ENCODE peak calls at places on chromosomes 2 and 18, in seven cellular contexts. Y is hepatocyte, F is astrocyte of the spinal cord, R is pancreas, H is K562, B is NB4, E is A549. D is an unnamed sample.

GRCh38 chr2:241793385-241793784 is 15.6 kb upstream of the NEU4 start:
- DNase-seq in F (no peak), R (no peak), E (no peak), B (no peak), H (no peak), Y (no peak), D (no peak)

GRCh38 chr2:127508621-127509034 is 17.7 kb downstream of the IWS1 start:
- DNase-seq in F (peak; percentile 98), H (peak; percentile 52), E (peak; percentile 91), B (peak; percentile 91), R (peak; percentile 38), Y (peak; percentile 75), D (peak; percentile 97)

GRCh38 chr2:45716915-45717314 is 65.4 kb downstream of the PRKCE start:
- DNase-seq in R (no peak), Y (no peak), F (no peak), E (no peak), H (no peak), B (no peak), D (no peak)

GRCh38 chr2:131801210-131801744 is 273.6 kb downstream of the CCDC74A start:
- DNase-seq in B (peak; percentile 7), E (no peak), R (peak; percentile 20), F (no peak), H (no peak), Y (peak; percentile 6), D (no peak)

GRCh38 chr18:79883461-79884295 is 67.8 kb downstream of the SLC66A2 start:
- DNase-seq in R (no peak), E (no peak), B (no peak), F (no peak), H (no peak), Y (no peak), D (no peak)

GRCh38 chr2:73859721-73860586 is 31.2 kb downstream of the STAMBP start:
- DNase-seq in F (peak; percentile 79), E (peak; percentile 79), H (no peak), B (peak; percentile 31), Y (peak; percentile 51), R (no peak), D (peak; percentile 72)

GRCh38 chr18:63119647-63120046 is 199.9 kb downstream of the BCL2 start:
- DNase-seq in Y (no peak), F (peak; percentile 15), H (peak; percentile 10), B (peak; percentile 67), R (no peak), E (peak; percentile 12), D (peak; percentile 36)

GRCh38 chr2:223949241-223949640 is 4.1 kb upstream of the WDFY1 start:
- DNase-seq in Y (no peak), R (no peak), E (no peak), F (no peak), B (peak; percentile 37), H (no peak), D (no peak)

GRCh38 chr2:36441816-36442215 is 86.2 kb downstream of the CRIM1 start:
- DNase-seq in R (no peak), H (no peak), F (peak; percentile 48), B (no peak), E (no peak), Y (no peak), D (peak; percentile 91)

GRCh38 chr18:55577812-55578539 is 10.0 kb downstream of the TCF4 start:
- DNase-seq in Y (no peak), H (peak; percentile 18), E (no peak), R (no peak), B (peak; percentile 4), F (no peak), D (no peak)

GRCh38 chr2:73235315-73236028 is 1.4 kb downstream of the CCT7 start:
- DNase-seq in F (no peak), B (peak; percentile 40), R (no peak), H (no peak), Y (no peak), E (no peak), D (no peak)

GRCh38 chr18:70454705-70455322 is 166.0 kb downstream of the SOCS6 start:
- DNase-seq in B (peak; percentile 80), Y (peak; percentile 82), F (peak; percentile 78), E (peak; percentile 38), R (no peak), H (peak; percentile 28), D (peak; percentile 82)

GRCh38 chr2:233556756-233557736 is 9.5 kb downstream of the USP40 start:
- DNase-seq in R (peak; percentile 20), F (peak; percentile 85), Y (peak; percentile 9), B (peak; percentile 91), H (no peak), E (peak; percentile 9), D (peak; percentile 57)

GRCh38 chr2:127591221-127591923 is 54.6 kb upstream of the GPR17 start:
- DNase-seq in Y (peak; percentile 69), B (peak; percentile 80), H (peak; percentile 84), R (peak; percentile 21), F (peak; percentile 60), E (peak; percentile 74), D (peak; percentile 69)

GRCh38 chr2:154963509-154963908 is 265.0 kb downstream of the KCNJ3 start:
- DNase-seq in H (no peak), B (no peak), R (no peak), Y (no peak), F (no peak), E (no peak), D (no peak)

GRCh38 chr2:85938456-85938855 is 49.7 kb upstream of the ST3GAL5 start:
- DNase-seq in B (no peak), E (no peak), H (no peak), Y (no peak), F (no peak), R (no peak), D (peak; percentile 40)

GRCh38 chr2:69565431-69565839 is 78.1 kb downstream of the AAK1 start:
- DNase-seq in E (peak; percentile 50), Y (peak; percentile 45), F (no peak), H (peak; percentile 78), R (peak; percentile 44), B (peak; percentile 79), D (peak; percentile 41)

GRCh38 chr2:191391171-191391570 is 146.0 kb downstream of the MYO1B start:
- DNase-seq in E (no peak), Y (no peak), H (no peak), R (no peak), F (no peak), B (no peak), D (no peak)

GRCh38 chr2:216583157-216583556 is 50.1 kb upstream of the IGFBP2 start:
- DNase-seq in E (no peak), F (peak; percentile 89), H (no peak), R (no peak), B (no peak), Y (peak; percentile 73), D (peak; percentile 57)

GRCh38 chr18:79944126-79944731 is 7.2 kb downstream of the SLC66A2 start:
- DNase-seq in B (peak; percentile 97), H (no peak), Y (no peak), E (no peak), F (peak; percentile 69), R (peak; percentile 86), D (peak; percentile 66)

GRCh38 chr2:6647028-6647427 is 218.7 kb downstream of the CMPK2 start:
- DNase-seq in E (no peak), R (no peak), H (no peak), Y (peak; percentile 20), B (no peak), F (no peak), D (no peak)

GRCh38 chr2:37637122-37637875 is 34.1 kb downstream of the CDC42EP3 start:
- DNase-seq in H (no peak), F (no peak), B (peak; percentile 71), Y (no peak), R (no peak), E (no peak), D (no peak)
- TF ChIP-seq CTCF in H (no peak), F (no peak), B (no peak), Y (no peak), R (no peak), E (no peak), D (no peak)

GRCh38 chr2:43425659-43426058 is 170.2 kb downstream of the THADA start:
- DNase-seq in B (peak; percentile 25), F (no peak), Y (no peak), H (no peak), R (no peak), E (no peak), D (no peak)
- H3K4me3 ChIP-seq in B (no peak overlapping the region), F (no peak overlapping the region), Y (no peak overlapping the region), H (no peak overlapping the region), R (no peak overlapping the region), E (no peak overlapping the region), D (no peak overlapping the region)

GRCh38 chr2:98617149-98617548 is 8.8 kb downstream of the UNC50 start:
- DNase-seq in F (no peak), R (no peak), B (no peak), H (no peak), Y (no peak), E (no peak), D (no peak)

GRCh38 chr2:98614024-98614739 is 5.8 kb downstream of the UNC50 start:
- DNase-seq in R (no peak), Y (no peak), H (no peak), E (no peak), B (no peak), F (no peak), D (no peak)

GRCh38 chr2:98615481-98615880 is 7.1 kb downstream of the UNC50 start:
- DNase-seq in R (no peak), Y (no peak), F (no peak), B (peak; percentile 44), H (no peak), E (no peak), D (no peak)
- TF ChIP-seq CTCF in R (no peak), Y (no peak), F (no peak), B (peak; percentile 27), H (no peak), E (no peak), D (peak; percentile 12)

DNA sequence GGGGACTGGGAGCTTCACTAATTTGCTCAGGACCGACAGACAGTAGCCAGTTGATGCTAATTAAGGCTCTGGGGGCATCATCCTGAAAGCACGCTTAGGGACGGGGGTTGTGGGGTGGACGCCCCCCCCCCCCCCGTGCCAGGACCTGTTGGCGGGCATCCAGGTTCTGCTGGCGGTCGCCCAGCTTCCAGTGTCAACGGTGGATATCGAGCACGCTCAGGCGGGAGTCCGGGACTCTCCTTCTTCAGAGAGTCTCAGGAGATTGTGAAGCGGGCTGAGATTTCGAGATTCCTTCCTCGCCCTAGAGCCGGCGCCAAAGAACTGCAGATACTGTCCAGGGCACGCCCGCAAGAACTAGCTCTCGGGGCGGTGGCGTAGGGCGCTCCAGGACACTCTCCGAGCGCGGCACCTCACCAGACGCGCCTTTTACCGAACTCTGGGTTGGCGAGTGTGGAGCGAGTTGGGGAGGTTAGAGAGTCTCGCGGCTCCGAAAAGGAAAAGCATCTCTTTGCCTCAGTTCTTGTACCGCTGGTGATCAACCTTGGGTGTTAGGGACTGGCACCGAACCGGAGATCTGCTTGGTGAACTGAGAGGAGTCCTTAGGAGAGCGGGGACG is 5.6 kb downstream of the RAX start:
- DNase-seq in H (no peak), R (no peak), Y (no peak), E (peak; percentile 31), B (no peak), F (no peak), D (no peak)
- H3K4me3 ChIP-seq in H (no peak overlapping the region), R (no peak overlapping the region), Y (no peak overlapping the region), E (no peak overlapping the region), B (no peak overlapping the region), F (no peak overlapping the region), D (no peak overlapping the region)

DNA sequence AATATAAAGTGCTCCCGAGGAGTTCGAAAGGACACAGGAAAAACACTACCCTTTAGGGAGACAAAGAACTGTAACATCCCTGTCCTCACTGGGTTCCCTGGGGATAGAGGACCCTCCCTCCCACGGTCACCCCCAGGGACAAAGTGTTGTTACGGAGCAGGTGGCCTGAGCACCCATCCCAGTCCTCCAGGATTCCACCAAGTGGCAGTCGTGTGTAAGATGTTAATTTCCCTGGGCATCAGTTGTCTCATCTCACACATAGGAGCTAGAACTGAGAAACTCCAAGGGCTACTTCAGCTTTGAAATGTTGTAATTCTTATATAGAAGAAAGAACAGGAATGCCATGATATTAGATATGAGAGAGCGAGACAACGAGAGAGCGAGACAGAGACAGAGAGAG is 137.7 kb downstream of the ALK start:
- DNase-seq in H (peak; percentile 9), B (no peak), Y (no peak), F (no peak), R (no peak), E (no peak), D (no peak)
- TF ChIP-seq CTCF in H (no peak), B (no peak), Y (no peak), F (no peak), R (no peak), E (no peak), D (no peak)

D was measured in fibroblast of pulmonary artery.